ENCODE peak calls at places on chromosomes 13 and 19, in ten cellular contexts. W is suprapubic skin, L is IMR-90, X is cardiac muscle cell, O is psoas muscle, R is heart left ventricle, A is testis, C is stomach, D is trophoblast cell, E is uterus. S is an unnamed sample.
A peak's percentile ranks its signal among the peaks of the same experiment; 100 is the strongest.

GRCh38 chr13:42892760-42893159 is 99.3 kb downstream of the EPSTI1 start:
- DNase-seq in X (peak; percentile 64), W (no peak), O (no peak), R (no peak), E (no peak), A (no peak), C (no peak), D (no peak), L (peak; percentile 49), S (no peak)

GRCh38 chr19:15495151-15495550 is 13.2 kb upstream of the CYP4F22 start:
- DNase-seq in C (no peak), O (no peak), D (no peak), A (no peak), L (no peak), R (no peak), E (no peak), X (no peak), W (no peak), S (no peak)

GRCh38 chr13:72259528-72259927 is 392.5 kb upstream of the DACH1 start:
- DNase-seq in A (no peak), C (no peak), O (no peak), L (no peak), X (no peak), D (no peak), R (no peak), W (no peak), E (no peak), S (no peak)

GRCh38 chr13:113545455-113545930 is 39.1 kb upstream of the TFDP1 start:
- DNase-seq in L (peak; percentile 47), W (no peak), C (no peak), X (peak; percentile 16), E (no peak), A (peak; percentile 26), R (peak; percentile 20), D (no peak), O (no peak), S (no peak)

GRCh38 chr19:35357867-35358573 is at the start of gene FFAR3:
- DNase-seq in R (no peak), X (peak; percentile 92), L (peak; percentile 11), C (peak; percentile 75), O (no peak), E (no peak), A (peak; percentile 34), W (peak; percentile 68), D (no peak), S (no peak)

GRCh38 chr13:100014621-100015020 is 33.0 kb downstream of the ZIC2 start:
- DNase-seq in A (no peak), X (no peak), E (no peak), W (no peak), D (no peak), R (no peak), C (no peak), L (no peak), O (no peak), S (no peak)

GRCh38 chr13:51532736-51533197 is 51.5 kb upstream of the WDFY2 start:
- DNase-seq in D (no peak), R (no peak), O (no peak), X (no peak), W (no peak), L (no peak), C (no peak), A (no peak), E (no peak), S (no peak)

GRCh38 chr13:73138276-73138950 is 79.6 kb downstream of the KLF5 start:
- DNase-seq in C (peak; percentile 69), D (peak; percentile 66), E (no peak), A (no peak), W (no peak), R (no peak), L (peak; percentile 76), X (peak; percentile 47), O (no peak), S (no peak)

GRCh38 chr19:57759096-57759495 is 10.4 kb upstream of the ZNF586 start:
- DNase-seq in X (no peak), R (no peak), O (no peak), L (no peak), E (no peak), C (no peak), D (no peak), W (no peak), A (no peak), S (no peak)

GRCh38 chr19:57754091-57754673 is 7.6 kb downstream of the ZNF776 start:
- DNase-seq in W (no peak), A (no peak), O (no peak), C (no peak), D (no peak), R (no peak), E (no peak), L (no peak), X (no peak), S (no peak)

GRCh38 chr19:57757941-57758340 is 11.3 kb downstream of the ZNF776 start:
- DNase-seq in X (no peak), L (no peak), E (no peak), O (no peak), R (no peak), A (no peak), D (no peak), W (no peak), C (no peak), S (no peak)

DNA sequence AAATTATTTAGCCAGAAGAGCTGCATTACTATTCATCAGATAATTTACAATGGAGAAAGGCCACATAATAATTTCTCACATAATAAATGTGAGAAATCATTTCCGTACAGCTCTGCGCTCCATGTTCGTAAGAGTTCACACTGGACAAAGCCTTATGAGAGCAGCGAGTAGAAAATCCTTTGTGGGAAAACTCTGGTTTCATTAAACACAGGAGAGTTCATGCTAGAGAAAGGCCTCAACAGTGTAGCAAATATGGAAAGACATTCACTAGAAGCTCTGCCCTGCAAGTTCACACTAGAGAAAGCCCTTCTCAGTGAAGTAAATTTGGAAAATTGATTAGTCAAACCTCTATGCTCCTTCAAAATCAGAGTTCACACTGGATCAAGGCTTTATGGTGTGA is 8.4 kb downstream of the ZNF776 start:
- DNase-seq in L (no peak), R (no peak), D (no peak), O (no peak), C (no peak), A (no peak), E (no peak), X (no peak), W (no peak), S (no peak)
- H3K9me3 ChIP-seq in L (peaks cover 45% of the 10 kb centered on the region), R (peaks cover 71% of the 10 kb centered on the region), D (no peaks in the 10 kb centered on the region), O (peaks cover 28% of the 10 kb centered on the region), C (peaks cover 43% of the 10 kb centered on the region), A (no peaks in the 10 kb centered on the region), E (no peaks in the 10 kb centered on the region), X (no peaks in the 10 kb centered on the region), W (peaks cover 52% of the 10 kb centered on the region), S (peaks cover 56% of the 10 kb centered on the region)

GRCh38 chr19:32020538-32020937 is 324.9 kb upstream of the ZNF507 start:
- DNase-seq in L (no peak), W (no peak), D (no peak), O (no peak), A (no peak), R (no peak), X (no peak), C (no peak), E (no peak), S (no peak)
- H3K9me3 ChIP-seq in L (peaks cover 3% of the 10 kb centered on the region), W (no peaks in the 10 kb centered on the region), D (peaks cover 4% of the 10 kb centered on the region), O (no peaks in the 10 kb centered on the region), A (no peaks in the 10 kb centered on the region), R (no peaks in the 10 kb centered on the region), X (no peaks in the 10 kb centered on the region), C (no peaks in the 10 kb centered on the region), E (no peaks in the 10 kb centered on the region), S (no peaks in the 10 kb centered on the region)

GRCh38 chr19:23913931-23914330 is 755 bp upstream of the ZNF726 start:
- DNase-seq in L (no peak), A (no peak), C (no peak), D (peak; percentile 59), X (no peak), W (no peak), E (no peak), O (no peak), R (no peak), S (no peak)

GRCh38 chr19:23909222-23909621 is 5.5 kb upstream of the ZNF726 start:
- DNase-seq in D (no peak), X (no peak), W (no peak), L (no peak), E (no peak), O (no peak), A (no peak), R (no peak), C (no peak), S (no peak)

GRCh38 chr19:23917856-23918255 is 3.2 kb downstream of the ZNF726 start:
- DNase-seq in W (no peak), X (no peak), L (no peak), D (peak; percentile 42), O (no peak), C (no peak), R (no peak), A (no peak), E (no peak), S (no peak)

GRCh38 chr19:23916991-23917390 is 2.3 kb downstream of the ZNF726 start:
- DNase-seq in E (no peak), W (no peak), C (no peak), X (peak; percentile 2), L (peak; percentile 10), R (no peak), O (no peak), D (no peak), A (no peak), S (no peak)

DNA sequence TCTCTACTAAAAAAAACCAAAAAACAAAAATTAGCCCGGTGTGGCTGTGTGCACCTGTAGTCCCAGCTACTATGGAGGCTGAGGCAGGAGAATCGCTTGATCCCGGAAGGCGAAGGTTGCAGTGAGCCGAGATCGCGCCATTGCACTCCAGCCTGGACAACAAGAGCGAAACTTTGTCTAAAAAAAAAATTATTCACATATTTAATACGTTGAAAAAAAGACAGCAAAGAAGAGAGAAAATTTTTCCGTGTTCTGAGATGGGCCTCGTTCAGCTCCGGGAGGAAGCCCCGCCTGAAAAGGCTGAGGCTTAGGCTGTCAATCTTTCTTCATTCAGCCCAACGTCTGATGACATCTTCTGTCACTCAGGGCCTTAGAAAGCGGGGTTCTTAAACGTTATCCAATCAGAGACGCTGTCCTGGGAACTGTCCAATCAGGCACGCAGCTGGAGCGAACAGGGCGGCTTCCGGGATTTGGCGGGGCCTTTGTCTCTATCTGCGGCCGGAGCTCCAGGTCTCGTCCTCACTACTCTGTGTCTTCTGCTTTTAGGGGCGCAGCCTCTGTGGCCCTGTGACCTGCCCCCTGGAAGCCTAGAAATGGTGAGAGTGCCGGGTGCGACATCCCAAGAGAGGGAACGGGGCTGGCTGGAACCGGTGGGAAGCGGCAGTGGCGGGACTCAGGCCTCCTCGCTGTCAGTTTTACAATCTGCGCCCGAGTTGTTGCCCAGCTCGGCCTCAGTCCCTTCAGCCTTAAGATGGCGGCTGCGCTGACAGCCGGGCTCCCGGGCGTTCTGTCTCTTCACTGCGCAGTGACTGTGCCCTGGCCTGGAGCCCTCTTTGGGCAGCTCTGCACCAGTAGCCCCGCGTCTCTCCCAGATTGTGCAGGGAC is at the start of gene ZNF726:
- DNase-seq in E (peak; percentile 74), C (peak; percentile 82), R (peak; percentile 87), O (peak; percentile 79), A (peak; percentile 97), X (peak; percentile 91), D (peak; percentile 91), L (peak; percentile 87), W (peak; percentile 91), S (peak; percentile 75)
- H3K9me3 ChIP-seq in E (no peaks in the 10 kb centered on the region), C (no peaks in the 10 kb centered on the region), R (no peaks in the 10 kb centered on the region), O (no peaks in the 10 kb centered on the region), A (no peaks in the 10 kb centered on the region), X (no peaks in the 10 kb centered on the region), D (peaks cover 12% of the 10 kb centered on the region), L (no peaks in the 10 kb centered on the region), W (no peaks in the 10 kb centered on the region), S (no peaks in the 10 kb centered on the region)

DNA sequence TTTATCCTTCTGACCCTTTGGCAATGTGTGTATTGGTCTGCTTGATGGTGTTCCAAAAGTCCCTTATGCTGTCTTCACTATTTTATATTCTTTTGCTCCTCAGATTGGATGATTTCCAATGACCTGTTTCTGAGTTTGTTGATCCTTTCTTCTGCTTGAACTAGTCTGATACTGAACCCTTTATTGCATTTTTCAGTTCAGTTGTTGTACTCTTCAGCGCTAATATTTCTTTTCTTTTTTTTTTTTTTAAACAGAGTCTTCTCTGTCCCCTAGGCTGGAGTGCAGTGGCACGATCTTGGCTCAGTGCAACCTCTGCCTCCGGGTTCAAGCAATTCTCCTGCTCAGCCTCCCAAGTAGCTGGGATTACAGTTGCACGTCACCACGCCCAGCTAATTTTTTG is 12.6 kb upstream of the ZNF566 start:
- DNase-seq in R (no peak), D (no peak), C (no peak), A (no peak), X (no peak), L (no peak), W (no peak), E (no peak), O (no peak), S (no peak)
- H3K9me3 ChIP-seq in R (peaks cover 67% of the 10 kb centered on the region), D (peaks cover 24% of the 10 kb centered on the region), C (peaks cover 34% of the 10 kb centered on the region), A (no peaks in the 10 kb centered on the region), X (no peaks in the 10 kb centered on the region), L (peaks cover 46% of the 10 kb centered on the region), W (peaks cover 61% of the 10 kb centered on the region), E (no peaks in the 10 kb centered on the region), O (peaks cover 70% of the 10 kb centered on the region), S (peaks cover 4% of the 10 kb centered on the region)